ENCODE peak calls at places on chromosomes 16 and 17, in six cellular contexts. U, M, O, I, L and B are unnamed samples.

GRCh38 chr17:17032131-17032692 is 10.0 kb upstream of the MPRIP start:
- DNase-seq in U (peak), L (peak), I (peak), O (no peak), M (peak), B (no peak)

GRCh38 chr16:71645450-71645849 is 19.5 kb downstream of the MARVELD3 start:
- DNase-seq in I (peak), U (peak), O (peak), M (no peak), L (peak), B (no peak)

GRCh38 chr16:22264786-22265185 is 32.4 kb upstream of the POLR3E start:
- DNase-seq in O (no peak), U (no peak), I (no peak), M (no peak), L (no peak), B (no peak)

GRCh38 chr16:14013145-14013570 is 58.0 kb upstream of the MRTFB start:
- DNase-seq in I (no peak), U (no peak), L (no peak), O (no peak), M (no peak), B (no peak)

GRCh38 chr16:50613281-50613991 is 65.2 kb downstream of the NKD1 start:
- DNase-seq in U (no peak), L (no peak), M (no peak), I (no peak), O (no peak), B (no peak)

GRCh38 chr17:55549140-55549539 is 37.9 kb upstream of the SMIM36 start:
- DNase-seq in U (no peak), L (no peak), O (peak), I (no peak), M (no peak), B (no peak)

GRCh38 chr16:31305219-31305618 is 45.4 kb downstream of the ITGAM start:
- DNase-seq in L (no peak), U (no peak), I (no peak), M (no peak), O (no peak), B (no peak)

GRCh38 chr16:89085755-89086154 is 7.9 kb upstream of the ACSF3 start:
- DNase-seq in I (no peak), M (no peak), U (no peak), L (no peak), O (no peak), B (no peak)

GRCh38 chr17:49223517-49224197 is 6.9 kb downstream of the PHOSPHO1 start:
- DNase-seq in M (peak), O (peak), I (no peak), U (peak), L (peak), B (peak)

GRCh38 chr17:33240397-33240796 is 52.7 kb downstream of the ASIC2 start:
- DNase-seq in U (no peak), O (no peak), M (no peak), L (no peak), I (no peak), B (no peak)

GRCh38 chr16:67719778-67720144 is 645 bp upstream of the GFOD2 start:
- DNase-seq in O (peak), U (peak), L (peak), M (peak), I (peak), B (no peak)

GRCh38 chr16:75282811-75283281 is 31.4 kb upstream of the BCAR1 start:
- DNase-seq in U (no peak), L (peak), I (no peak), O (no peak), M (peak), B (no peak)

GRCh38 chr16:75280331-75280804 is 28.9 kb upstream of the BCAR1 start:
- DNase-seq in I (no peak), O (no peak), M (no peak), U (no peak), L (no peak), B (no peak)

GRCh38 chr16:75273054-75273925 is 21.9 kb upstream of the BCAR1 start:
- DNase-seq in I (peak), O (no peak), L (peak), U (no peak), M (no peak), B (no peak)

GRCh38 chr16:75281826-75282225 is 30.4 kb upstream of the BCAR1 start:
- DNase-seq in U (no peak), L (no peak), O (no peak), M (no peak), I (no peak), B (no peak)

DNA sequence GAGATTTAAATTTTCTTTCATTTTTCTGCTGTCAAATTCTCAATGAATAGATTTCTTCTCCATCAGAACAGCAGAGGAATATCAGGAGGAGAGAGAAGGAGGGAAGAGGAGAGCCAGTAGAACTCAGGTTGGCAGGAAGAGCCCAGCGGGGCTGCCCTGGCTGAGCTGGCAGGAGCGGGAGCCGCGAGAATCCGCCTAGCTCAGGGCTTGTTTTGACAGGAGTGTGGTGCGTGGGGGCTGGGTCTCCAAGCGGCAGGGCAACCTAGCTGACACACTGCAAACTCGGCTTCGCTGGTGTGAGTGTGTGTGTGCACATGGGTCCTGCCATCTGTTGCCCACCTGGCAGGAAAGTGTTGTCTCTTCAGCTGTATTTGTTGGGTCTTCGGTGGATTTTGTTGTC is 27.9 kb upstream of the BCAR1 start:
- DNase-seq in I (no peak), L (peak), O (no peak), U (no peak), M (peak), B (no peak)
- H3K27ac ChIP-seq in I (no peak), L (no peak), O (no peak), U (no peak), M (no peak), B (no peak)

GRCh38 chr17:78315355-78316114 is 44.3 kb downstream of the SOCS3 start:
- DNase-seq in L (peak), M (no peak), U (peak), O (no peak), I (peak), B (peak)

GRCh38 chr17:78313735-78314648 is 45.9 kb downstream of the SOCS3 start:
- DNase-seq in L (peak), O (peak), I (peak), U (peak), M (peak), B (peak)

GRCh38 chr17:78316867-78317816 is 42.7 kb downstream of the SOCS3 start:
- DNase-seq in U (peak), O (peak), M (no peak), I (peak), L (peak), B (peak)

GRCh38 chr17:78316115-78316866 is 43.6 kb downstream of the SOCS3 start:
- DNase-seq in L (no peak), I (no peak), O (no peak), M (no peak), U (peak), B (no peak)

DNA sequence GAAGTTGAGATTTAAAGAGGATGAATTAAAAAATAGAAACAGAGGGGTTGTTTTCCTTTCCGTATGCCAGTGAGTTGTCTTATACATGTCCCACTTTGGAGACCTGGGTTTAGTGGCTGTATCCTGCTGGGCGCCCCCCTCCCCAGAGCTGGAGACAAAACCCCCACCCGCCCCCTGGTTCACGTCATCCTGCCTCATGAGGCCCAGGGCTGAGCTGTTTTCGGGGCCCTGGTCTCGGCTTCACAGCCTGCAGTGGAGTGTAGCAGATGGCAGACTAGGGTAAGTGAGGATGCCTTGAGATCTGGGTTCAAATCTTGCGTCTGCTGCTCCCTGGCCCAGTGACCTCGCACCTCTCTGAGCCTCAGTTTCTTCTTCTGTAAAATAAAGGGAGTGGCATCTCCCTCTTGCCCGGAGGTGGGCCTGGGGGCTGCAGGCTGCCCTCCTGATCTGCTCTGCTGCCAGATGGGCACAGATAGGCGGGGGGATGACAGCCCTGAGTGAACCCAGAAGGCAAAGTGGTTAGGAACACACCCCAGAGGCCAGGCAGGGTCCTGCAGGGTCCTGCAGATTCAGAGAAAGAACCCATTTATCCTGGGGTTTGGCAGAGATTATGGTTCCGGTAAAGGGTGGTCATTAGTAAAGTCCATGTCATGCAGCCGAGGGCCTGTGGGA is 45.1 kb downstream of the SOCS3 start:
- DNase-seq in M (no peak), I (no peak), L (no peak), O (no peak), U (peak), B (no peak)
- H3K4me3 ChIP-seq in M (no peak), I (no peak), L (no peak), O (no peak), U (peak), B (no peak)

DNA sequence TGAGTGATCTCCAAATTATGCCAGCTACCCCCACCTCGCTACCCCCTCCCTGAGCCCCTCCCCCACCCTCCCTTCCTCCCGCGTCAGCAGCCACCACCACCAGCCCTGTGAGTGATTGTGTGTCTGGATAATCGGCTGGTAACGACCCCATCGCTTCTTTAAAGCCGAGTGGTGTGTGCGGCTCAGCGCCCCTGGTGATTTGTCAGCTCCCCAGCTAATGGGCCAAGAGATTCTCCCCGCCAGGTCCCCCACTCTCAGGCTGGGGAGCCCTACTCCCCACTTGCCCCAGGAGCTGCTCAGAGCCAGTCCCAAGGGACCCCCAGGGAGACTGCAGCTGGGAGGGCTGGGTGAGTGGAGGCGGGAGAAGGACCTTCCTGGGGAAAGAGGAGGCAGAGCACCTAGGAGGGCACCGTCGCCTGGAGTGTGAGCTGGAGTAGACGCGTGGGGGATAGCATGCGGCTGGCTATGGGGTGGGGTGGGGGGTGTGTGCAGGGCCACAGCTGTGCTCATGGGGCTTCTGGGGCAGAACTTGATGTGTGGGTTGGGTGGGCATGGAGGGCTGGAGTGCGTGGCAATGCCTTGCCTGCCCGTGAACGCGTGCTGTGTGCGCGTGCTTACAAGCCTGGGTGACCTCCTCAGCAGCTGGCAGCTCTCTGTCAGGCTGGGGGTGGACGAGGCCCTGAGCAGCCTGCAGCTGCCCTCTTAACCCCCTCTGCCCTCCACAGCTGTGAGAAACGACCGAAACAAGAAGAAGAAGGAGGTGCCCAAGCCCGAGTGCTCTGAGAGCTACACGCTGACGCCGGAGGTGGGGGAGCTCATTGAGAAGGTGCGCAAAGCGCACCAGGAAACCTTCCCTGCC is 13.1 kb downstream of the GJD3 start:
- DNase-seq in M (no peak), O (no peak), U (no peak), I (no peak), L (no peak), B (peak)
- H3K27ac ChIP-seq in M (peak), O (no peak), U (peak), I (no peak), L (no peak), B (peak)

DNA sequence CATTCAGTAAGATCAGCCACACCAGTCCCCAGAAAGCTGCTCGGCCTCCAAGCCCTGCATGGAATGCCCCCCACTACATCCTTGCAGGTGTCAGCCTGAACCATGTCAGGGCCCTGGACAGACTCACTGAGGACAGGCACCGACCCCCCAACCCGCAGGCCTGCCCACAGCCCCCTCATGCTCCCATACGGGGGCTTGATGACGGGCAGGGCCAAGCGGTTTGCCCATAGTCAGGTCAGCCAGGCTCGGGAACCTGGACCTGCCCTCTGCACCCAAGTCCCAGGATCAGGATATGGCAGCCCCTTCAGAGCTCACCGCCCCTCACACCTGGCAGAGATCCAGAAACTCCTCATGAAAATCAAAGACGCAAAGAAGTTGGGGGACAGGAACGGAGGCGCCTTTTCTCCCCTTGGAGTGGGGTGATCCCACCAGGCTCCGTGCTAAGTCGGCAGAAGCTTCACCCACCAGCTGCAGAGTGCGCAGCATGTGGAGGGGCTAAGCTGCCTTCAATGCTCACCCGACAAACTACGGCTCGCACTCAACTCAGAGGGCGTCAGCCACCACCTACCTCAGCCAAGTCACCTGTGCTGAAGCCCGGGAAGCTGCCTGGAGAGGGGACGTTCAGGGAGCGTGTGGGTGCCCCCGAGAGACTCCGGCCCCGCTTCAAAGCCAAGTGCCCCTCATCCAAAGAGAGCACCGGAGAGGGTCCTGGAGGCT is 26.5 kb downstream of the GNPTG start:
- DNase-seq in I (no peak), L (no peak), M (no peak), U (no peak), O (no peak), B (no peak)
- H3K4me3 ChIP-seq in I (peak), L (peak), M (peak), U (peak), O (peak), B (peak)